ENCODE peak calls at places on chromosome 3, in four cellular contexts. U is IMR-90, S is GM06990, Q is fibroblast of mammary gland. M is an unnamed sample.

GRCh38 chr3:113626513-113627371 is 69.7 kb downstream of the USF3 start:
- DNase-seq in U (peak), Q (peak), S (no peak), M (peak)

GRCh38 chr3:172581757-172582166 is 58.5 kb upstream of the TNFSF10 start:
- DNase-seq in Q (no peak), S (peak), U (no peak), M (no peak)

GRCh38 chr3:81699921-81700320 is 61.5 kb downstream of the GBE1 start:
- DNase-seq in S (no peak), Q (no peak), U (no peak), M (no peak)

GRCh38 chr3:76307556-76307955 is 522.2 kb upstream of the ZNF717 start:
- DNase-seq in U (peak), S (no peak), Q (no peak), M (no peak)

GRCh38 chr3:22089284-22089683 is 338.3 kb upstream of the ZNF385D start:
- DNase-seq in Q (peak), U (peak), S (no peak), M (peak)

GRCh38 chr3:61936344-61936937 is 375.1 kb downstream of the PTPRG start:
- DNase-seq in S (no peak), Q (peak), U (peak), M (no peak)

GRCh38 chr3:13896473-13897154 is 16.7 kb upstream of the WNT7A start:
- DNase-seq in Q (peak), U (peak), S (peak), M (peak)

GRCh38 chr3:196492080-196492479 is 11.5 kb downstream of the RNF168 start:
- DNase-seq in U (no peak), Q (no peak), S (no peak), M (no peak)

GRCh38 chr3:102979682-102980378 is 545.0 kb downstream of the ZPLD1 start:
- DNase-seq in S (no peak), Q (peak), U (peak), M (peak)

GRCh38 chr3:127630811-127631714 is 2.1 kb downstream of the PODXL2 start:
- DNase-seq in U (no peak), Q (no peak), S (no peak), M (no peak)

GRCh38 chr3:177106184-177106583 is 91.1 kb downstream of the TBL1XR1 start:
- DNase-seq in Q (no peak), S (no peak), U (no peak), M (no peak)

GRCh38 chr3:188834349-188834748 is 337.4 kb upstream of the TPRG1 start:
- DNase-seq in U (no peak), Q (no peak), S (no peak), M (no peak)

GRCh38 chr3:50169232-50169631 is 14.1 kb downstream of the SEMA3F start:
- DNase-seq in U (no peak), Q (no peak), S (no peak), M (no peak)

GRCh38 chr3:168884353-168884903 is 779.1 kb downstream of the MECOM start:
- DNase-seq in U (peak), S (no peak), Q (peak), M (peak)

GRCh38 chr3:155293518-155293917 is at the start of gene STRIT1:
- DNase-seq in Q (no peak), S (no peak), U (no peak), M (no peak)

GRCh38 chr3:122493296-122493695 is 21.4 kb downstream of the KPNA1 start:
- DNase-seq in Q (peak), U (peak), S (no peak), M (no peak)

GRCh38 chr3:134710313-134710680 is 59.5 kb upstream of the KY start:
- DNase-seq in S (no peak), Q (no peak), U (no peak), M (peak)
- TF ChIP-seq CTCF in S (no peak), Q (no peak), U (no peak), M (no peak)

DNA sequence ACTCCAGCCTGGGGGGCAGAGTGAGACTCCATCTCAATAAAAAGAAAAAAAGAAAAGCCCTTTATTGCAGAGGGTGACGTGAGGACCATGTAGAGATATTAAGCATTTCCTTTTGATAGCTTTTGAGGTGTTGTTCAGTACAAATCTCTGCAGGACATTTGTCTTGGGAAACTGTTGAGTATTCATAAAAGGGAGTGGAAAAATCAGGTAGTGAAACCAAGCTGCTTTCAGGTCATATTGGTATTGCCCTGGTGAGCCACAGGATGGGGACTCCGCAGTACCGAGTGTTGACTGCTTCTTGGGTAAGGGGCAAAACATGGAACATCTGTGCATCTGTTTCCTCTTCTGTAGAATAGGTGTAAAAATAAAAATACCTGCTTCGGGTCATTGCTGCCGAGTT is 9.9 kb downstream of the ITPR1 start:
- DNase-seq in U (no peak), Q (no peak), S (peak), M (no peak)
- H3K4me3 ChIP-seq in U (no peak), Q (no peak), S (no peak), M (no peak)

DNA sequence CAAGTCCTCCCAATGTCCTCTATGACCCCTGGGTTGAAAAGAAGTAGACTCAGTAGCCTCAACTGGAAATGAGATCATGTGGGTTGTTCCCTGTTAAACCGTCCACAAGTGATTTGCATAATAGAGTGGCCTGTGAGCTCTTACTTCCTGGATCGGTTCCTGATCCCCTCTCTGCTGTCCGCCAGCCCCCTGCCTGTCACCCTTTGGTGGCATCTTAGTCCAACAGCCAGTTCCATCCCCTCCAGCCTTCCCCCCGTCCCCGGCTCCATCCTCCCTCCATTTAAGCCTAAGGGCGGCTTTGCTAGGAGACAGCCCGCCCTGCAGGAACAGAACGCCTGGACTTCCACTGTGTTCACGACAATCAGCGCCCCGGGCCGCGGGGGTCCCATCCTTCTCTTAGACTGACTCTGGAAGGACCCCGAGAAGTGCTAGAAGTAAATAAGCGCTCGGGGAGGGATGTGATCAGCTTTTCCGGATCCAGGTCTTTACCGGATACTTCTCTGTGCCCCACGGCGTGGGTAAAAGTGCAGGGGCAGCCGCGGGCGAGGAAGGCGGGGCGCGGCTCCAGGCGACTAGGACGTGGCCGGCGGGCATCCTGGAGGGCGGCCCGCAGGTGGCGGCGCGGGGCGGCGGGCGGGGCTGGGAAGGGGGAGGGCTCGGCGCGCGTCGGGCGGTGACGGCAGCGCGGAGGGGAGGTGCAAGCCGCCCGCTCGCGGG is 51.2 kb upstream of the ULK4 start:
- DNase-seq in S (peak), Q (peak), U (peak), M (peak)
- TF ChIP-seq CTCF in S (no peak), Q (no peak), U (peak), M (no peak)

GRCh38 chr3:52277071-52277964 is 1.1 kb downstream of the WDR82 start:
- DNase-seq in U (peak), Q (peak), S (peak), M (peak)

GRCh38 chr3:52277972-52278509 is 408 bp downstream of the WDR82 start:
- DNase-seq in S (peak), U (no peak), Q (peak), M (peak)

GRCh38 chr3:52281980-52282801 is 3.7 kb upstream of the WDR82 start:
- DNase-seq in S (no peak), U (no peak), Q (peak), M (peak)

GRCh38 chr3:52278510-52279069 is at the start of gene WDR82:
- DNase-seq in S (peak), U (peak), Q (peak), M (peak)

GRCh38 chr3:52280046-52280445 is 1.6 kb upstream of the WDR82 start:
- DNase-seq in Q (peak), U (no peak), S (no peak), M (peak)
- H3K4me3 ChIP-seq in Q (no peak), U (no peak), S (no peak), M (peak)

DNA sequence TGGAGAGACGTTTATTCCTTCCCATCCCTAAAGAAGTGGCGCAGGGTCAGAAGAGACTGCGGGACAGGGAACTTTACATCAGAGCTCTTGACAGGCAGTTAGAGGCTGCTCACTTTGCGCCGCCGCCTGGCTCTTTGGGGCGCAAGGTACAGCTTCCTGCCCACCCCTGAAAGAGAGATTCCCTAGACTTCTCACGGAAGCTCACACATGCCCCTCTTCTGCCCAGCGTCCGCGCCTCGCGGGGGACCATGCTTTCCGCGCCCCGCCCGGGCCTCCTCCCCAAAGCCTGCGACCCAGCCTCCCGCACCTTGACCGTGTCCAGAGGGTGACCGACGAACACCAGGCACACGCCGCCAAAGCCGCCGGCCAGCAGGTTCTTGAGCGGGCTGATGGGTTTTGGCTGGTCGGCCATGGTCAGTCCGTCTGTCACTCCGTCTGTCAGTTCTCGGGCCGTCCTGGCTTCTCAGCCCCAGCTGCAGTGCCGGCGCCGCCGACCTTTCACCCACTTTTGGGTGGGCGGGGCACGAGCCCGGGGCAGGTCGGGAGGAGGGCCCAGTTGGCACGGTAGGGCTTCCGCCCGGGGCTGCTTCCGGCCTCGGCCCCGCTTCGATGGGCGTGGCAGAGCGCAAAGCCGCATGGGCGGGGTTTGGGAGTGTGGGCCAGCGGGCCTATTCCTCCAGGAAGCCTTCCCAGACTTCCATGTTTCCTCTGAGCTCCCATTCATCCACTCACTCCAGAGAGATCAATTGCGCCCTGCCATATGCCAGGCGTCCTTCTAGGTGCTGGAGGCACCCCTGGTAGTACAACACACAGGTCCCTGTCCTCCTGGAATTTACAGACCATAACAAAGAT is at the start of gene SLC25A20:
- DNase-seq in S (peak), U (peak), Q (peak), M (peak)
- TF ChIP-seq CTCF in S (peak), U (no peak), Q (no peak), M (peak)

DNA sequence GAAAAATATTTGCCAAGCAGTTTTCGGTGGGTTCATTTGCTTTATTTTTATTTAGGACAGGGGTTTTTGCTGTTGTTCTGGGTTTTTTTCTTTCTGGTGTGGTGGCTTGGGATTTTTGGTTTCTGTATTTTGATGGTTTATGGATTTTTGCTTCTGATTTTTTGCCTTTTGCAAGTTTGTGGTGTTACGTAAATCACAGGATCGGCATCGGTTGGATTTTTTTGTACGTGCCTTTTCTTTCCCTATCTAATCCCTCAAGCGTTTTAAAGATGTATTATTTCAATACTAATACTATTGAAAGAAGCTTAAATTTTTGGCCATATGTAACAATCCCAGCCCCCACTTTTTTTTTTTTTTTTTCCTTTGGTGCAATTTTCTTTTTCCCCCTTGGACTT is 788 bp upstream of the BCL6 start:
- DNase-seq in U (no peak), S (no peak), Q (peak), M (peak)
- H3K4me3 ChIP-seq in U (peak), S (no peak), Q (peak), M (peak)

GRCh38 chr3:64244011-64244942 is 19.0 kb upstream of the PRICKLE2 start:
- DNase-seq in Q (peak), S (peak), U (no peak), M (no peak)

GRCh38 chr3:64239841-64240240 is 14.6 kb upstream of the PRICKLE2 start:
- DNase-seq in S (no peak), U (no peak), Q (no peak), M (no peak)

GRCh38 chr3:64240445-64240844 is 15.2 kb upstream of the PRICKLE2 start:
- DNase-seq in U (no peak), S (no peak), Q (peak), M (no peak)

GRCh38 chr3:64240959-64241358 is 15.7 kb upstream of the PRICKLE2 start:
- DNase-seq in U (no peak), Q (no peak), S (no peak), M (no peak)

GRCh38 chr3:64242435-64242834 is 17.2 kb upstream of the PRICKLE2 start:
- DNase-seq in Q (no peak), U (no peak), S (no peak), M (no peak)
- TF ChIP-seq CTCF in Q (no peak), U (no peak), S (no peak), M (no peak)

DNA sequence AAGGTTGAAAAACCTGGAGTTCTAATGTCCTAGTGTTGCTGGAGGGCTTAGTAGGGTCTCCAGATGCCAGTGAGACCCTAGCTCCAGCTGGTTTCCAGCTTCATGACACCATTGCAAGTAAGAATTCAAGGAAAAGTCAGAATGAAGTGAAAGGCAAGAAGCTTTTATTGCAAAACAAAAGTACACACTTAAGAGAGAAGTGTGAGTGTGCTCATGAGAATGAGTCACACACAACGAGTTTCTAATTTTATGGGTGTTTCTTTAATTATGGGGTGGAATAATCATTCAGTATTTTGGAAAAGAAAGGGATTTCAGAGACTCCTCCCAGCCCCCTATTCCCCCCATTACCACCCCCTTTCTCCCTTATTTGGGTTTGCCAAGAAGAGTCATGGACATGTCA is 24.6 kb upstream of the ZNF502 start:
- DNase-seq in S (no peak), Q (no peak), U (no peak), M (no peak)
- H3K4me3 ChIP-seq in S (no peak), Q (no peak), U (no peak), M (no peak)

DNA sequence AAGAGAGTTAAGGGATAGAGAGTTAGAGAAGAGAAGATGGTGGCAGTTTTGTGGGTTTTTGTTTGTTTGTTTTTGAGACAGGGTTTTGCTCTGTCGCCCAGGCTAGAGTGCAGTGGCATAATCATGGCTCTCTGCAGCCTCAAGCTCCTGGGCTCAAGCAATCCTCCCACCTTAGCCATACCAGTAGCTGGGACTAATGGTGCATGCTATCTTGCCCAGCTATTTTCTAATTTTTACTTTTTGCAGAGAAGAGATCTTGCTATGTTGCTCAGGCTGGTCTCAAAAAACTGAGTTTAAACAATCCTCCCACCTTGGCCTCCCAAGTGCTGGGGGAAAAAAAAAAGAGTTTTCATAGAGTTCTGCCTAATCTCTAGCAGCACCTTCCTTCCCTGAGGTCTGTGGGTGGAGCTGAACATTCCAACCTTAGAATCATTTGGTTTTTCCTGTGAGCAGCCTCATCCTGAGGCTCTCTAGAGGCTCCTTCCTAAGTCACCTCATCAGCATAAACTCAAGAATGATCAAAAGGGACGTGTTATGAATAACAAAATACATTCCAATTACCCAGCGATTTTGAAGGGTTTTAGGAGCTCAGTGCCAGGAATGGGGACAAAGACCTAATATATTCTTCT is 180.6 kb downstream of the LSAMP start:
- DNase-seq in Q (no peak), U (no peak), S (no peak), M (no peak)
- TF ChIP-seq CTCF in Q (no peak), U (no peak), S (no peak), M (no peak)